ENCODE peak calls at places on chromosomes 2 and 18, in seven cellular contexts. L, I, P, V, U, O and B are unnamed samples.
A peak's percentile ranks its signal among the peaks of the same experiment; 100 is the strongest.

GRCh38 chr2:126771501-126772195 is 115.7 kb downstream of the GYPC start:
- DNase-seq in U (no peak), V (no peak), L (no peak), I (no peak), O (peak; percentile 54), P (no peak), B (no peak)

GRCh38 chr18:38244360-38244940 is 678.9 kb upstream of the CELF4 start:
- DNase-seq in P (no peak), O (no peak), V (no peak), I (no peak), U (no peak), L (no peak), B (no peak)

GRCh38 chr2:156394033-156394741 is 42.0 kb upstream of the GPD2 start:
- DNase-seq in L (no peak), P (no peak), O (no peak), V (no peak), I (no peak), U (no peak), B (no peak)

GRCh38 chr2:214401580-214401979 is 9.3 kb upstream of the VWC2L start:
- DNase-seq in L (no peak), I (no peak), P (no peak), U (no peak), O (no peak), V (peak; percentile 41), B (no peak)

GRCh38 chr2:9556121-9556869 is 665 bp upstream of the ADAM17 start:
- DNase-seq in P (no peak), O (no peak), U (peak; percentile 61), L (no peak), I (no peak), V (peak; percentile 37), B (no peak)

GRCh38 chr2:31216734-31217133 is 581 bp downstream of the CAPN14 start:
- DNase-seq in I (no peak), U (no peak), O (no peak), P (no peak), L (no peak), V (no peak), B (no peak)

GRCh38 chr2:186349508-186349907 is 136.6 kb upstream of the ZC3H15 start:
- DNase-seq in V (peak; percentile 87), P (no peak), L (no peak), O (no peak), U (no peak), I (no peak), B (no peak)

GRCh38 chr2:207258191-207258991 is 92.6 kb upstream of the KLF7 start:
- DNase-seq in I (peak; percentile 66), V (peak; percentile 54), P (peak; percentile 61), O (no peak), L (peak; percentile 34), U (no peak), B (no peak)

GRCh38 chr18:32674491-32674890 is 98.3 kb downstream of the KLHL14 start:
- DNase-seq in I (no peak), O (no peak), P (no peak), U (peak; percentile 25), L (no peak), V (no peak), B (no peak)

GRCh38 chr2:194346189-194346588 is 1310.8 kb upstream of the SLC39A10 start:
- DNase-seq in I (no peak), O (no peak), V (no peak), U (no peak), L (no peak), P (no peak), B (no peak)

GRCh38 chr2:168160897-168161296 is 86.5 kb downstream of the STK39 start:
- DNase-seq in U (peak; percentile 20), P (no peak), I (no peak), L (no peak), V (no peak), O (no peak), B (no peak)

GRCh38 chr2:233400961-233401360 is 46.7 kb downstream of the DGKD start:
- DNase-seq in I (no peak), P (peak; percentile 10), U (no peak), O (no peak), L (no peak), V (no peak), B (no peak)

GRCh38 chr2:74927617-74928016 is 30.8 kb upstream of the POLE4 start:
- DNase-seq in L (no peak), U (no peak), O (no peak), P (no peak), V (no peak), I (no peak), B (no peak)

GRCh38 chr2:164692114-164692513 is 70.8 kb upstream of the GRB14 start:
- DNase-seq in L (no peak), O (no peak), V (no peak), I (no peak), U (no peak), P (no peak), B (no peak)

GRCh38 chr2:217714268-217714643 is 288.5 kb downstream of the TNS1 start:
- DNase-seq in L (peak; percentile 58), V (peak; percentile 87), I (peak; percentile 61), O (peak; percentile 69), P (no peak), U (no peak), B (no peak)

GRCh38 chr2:119491776-119492525 is 32.3 kb downstream of the SCTR start:
- DNase-seq in O (no peak), V (peak; percentile 87), P (peak; percentile 74), U (no peak), L (no peak), I (no peak), B (no peak)

GRCh38 chr2:209547726-209548125 is 123.9 kb downstream of the MAP2 start:
- DNase-seq in L (no peak), V (no peak), U (no peak), I (no peak), O (no peak), P (no peak), B (no peak)

GRCh38 chr2:23698116-23698732 is 228.7 kb downstream of the ATAD2B start:
- DNase-seq in P (no peak), L (no peak), U (no peak), V (no peak), O (no peak), I (no peak), B (no peak)

GRCh38 chr2:241218131-241219029 is 29.9 kb downstream of the ANO7 start:
- DNase-seq in U (peak; percentile 51), O (peak; percentile 77), I (peak; percentile 59), P (peak; percentile 55), L (peak; percentile 58), V (peak; percentile 12), B (peak; percentile 43)

GRCh38 chr2:133495226-133495625 is 73.0 kb downstream of the NCKAP5 start:
- DNase-seq in O (no peak), V (no peak), L (no peak), I (no peak), U (no peak), P (no peak), B (no peak)

GRCh38 chr18:61972389-61973264 is 79.8 kb upstream of the RNF152 start:
- DNase-seq in U (peak; percentile 59), O (no peak), V (no peak), I (no peak), L (no peak), P (no peak), B (no peak)

GRCh38 chr2:208571764-208572131 is 165.2 kb downstream of the PTH2R start:
- DNase-seq in U (no peak), V (no peak), P (no peak), O (no peak), I (no peak), L (no peak), B (no peak)

GRCh38 chr2:15749460-15750432 is 158.1 kb downstream of the DDX1 start:
- DNase-seq in P (no peak), O (no peak), L (no peak), I (no peak), V (no peak), U (no peak), B (no peak)

GRCh38 chr2:40030451-40030975 is 251.5 kb upstream of the THUMPD2 start:
- DNase-seq in P (no peak), V (no peak), U (no peak), O (no peak), L (no peak), I (no peak), B (no peak)

GRCh38 chr2:179106342-179107178 is 56.6 kb upstream of the CCDC141 start:
- DNase-seq in O (no peak), P (peak; percentile 44), I (no peak), V (peak; percentile 95), U (no peak), L (no peak), B (no peak)

GRCh38 chr2:201467666-201468065 is 16.1 kb downstream of the STRADB start:
- DNase-seq in P (no peak), V (no peak), U (no peak), I (no peak), O (no peak), L (no peak), B (no peak)

GRCh38 chr2:201472411-201472810 is 20.9 kb downstream of the STRADB start:
- DNase-seq in P (no peak), I (no peak), O (no peak), L (no peak), U (no peak), V (no peak), B (no peak)

GRCh38 chr2:201470821-201471731 is 19.5 kb downstream of the STRADB start:
- DNase-seq in P (no peak), I (no peak), L (peak; percentile 22), V (peak; percentile 17), U (no peak), O (no peak), B (no peak)

GRCh38 chr2:201466050-201466660 is 14.6 kb downstream of the STRADB start:
- DNase-seq in P (no peak), I (no peak), O (no peak), L (no peak), U (no peak), V (peak; percentile 53), B (no peak)

GRCh38 chr2:201471732-201472395 is 20.3 kb downstream of the STRADB start:
- DNase-seq in V (no peak), L (no peak), P (no peak), O (no peak), I (no peak), U (no peak), B (no peak)
- H3K36me3 ChIP-seq in V (peaks cover 2% of the 10 kb centered on the region), L (peaks cover 28% of the 10 kb centered on the region), P (peaks cover 81% of the 10 kb centered on the region), O (peaks cover 78% of the 10 kb centered on the region), I (no peaks in the 10 kb centered on the region), U (no peaks in the 10 kb centered on the region), B (peaks cover 15% of the 10 kb centered on the region)

GRCh38 chr18:75209952-75210261 is 690 bp upstream of the TSHZ1 start:
- DNase-seq in U (peak; percentile 22), L (no peak), P (no peak), I (no peak), V (peak; percentile 35), O (no peak), B (no peak)
- H3K4me1 ChIP-seq in U (peaks cover 13% of the 10 kb centered on the region), L (peaks cover 70% of the 10 kb centered on the region), P (peaks cover 65% of the 10 kb centered on the region), I (peaks cover 9% of the 10 kb centered on the region), V (peaks cover 30% of the 10 kb centered on the region), O (peaks cover 56% of the 10 kb centered on the region), B (peaks cover 62% of the 10 kb centered on the region)

GRCh38 chr18:484749-485464 is 15.6 kb downstream of the COLEC12 start:
- DNase-seq in U (no peak), P (no peak), V (no peak), L (no peak), O (no peak), I (no peak), B (no peak)
- H3K36me3 ChIP-seq in U (no peaks in the 10 kb centered on the region), P (no peaks in the 10 kb centered on the region), V (no peaks in the 10 kb centered on the region), L (no peaks in the 10 kb centered on the region), O (no peaks in the 10 kb centered on the region), I (no peaks in the 10 kb centered on the region), B (no peaks in the 10 kb centered on the region)

DNA sequence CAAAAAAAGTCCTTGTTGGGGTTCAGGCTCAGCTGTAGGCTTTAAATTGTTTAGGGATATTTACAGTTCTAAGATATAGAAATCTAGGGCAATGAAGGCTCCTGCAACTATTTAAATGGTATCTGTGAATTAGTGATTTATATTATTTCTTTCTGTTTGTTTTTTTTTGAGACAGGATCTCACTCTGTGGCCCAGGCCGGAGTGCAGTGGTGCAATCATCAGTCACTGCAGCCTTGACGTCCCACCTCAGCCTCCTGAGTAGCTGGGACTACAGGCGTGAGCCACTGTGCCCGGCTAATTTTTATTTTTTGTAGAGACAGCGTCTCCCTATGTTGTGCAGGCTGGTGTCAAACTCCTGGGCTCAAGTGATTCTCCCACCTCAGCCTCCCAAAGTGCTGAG is 32.3 kb upstream of the NDUFV2 start:
- DNase-seq in U (no peak), L (no peak), O (no peak), V (no peak), I (no peak), P (no peak), B (no peak)
- H3K4me1 ChIP-seq in U (peaks cover 61% of the 10 kb centered on the region), L (peaks cover 25% of the 10 kb centered on the region), O (peaks cover 3% of the 10 kb centered on the region), V (peaks cover 12% of the 10 kb centered on the region), I (no peaks in the 10 kb centered on the region), P (peaks cover 14% of the 10 kb centered on the region), B (peaks cover 9% of the 10 kb centered on the region)